ENCODE peak calls at places on chromosome 7, in ten cellular contexts. G, N, M, F, O, S, W, Q, P and X are unnamed samples.

GRCh38 chr7:134699871-134700270 is 53.2 kb downstream of the BPGM start:
- DNase-seq in G (no peak), N (no peak), M (no peak), F (no peak), O (no peak), S (no peak), W (no peak), Q (no peak), P (no peak), X (no peak)

GRCh38 chr7:9498303-9498702 is 1064.9 kb downstream of the NXPH1 start:
- DNase-seq in G (no peak), N (no peak), M (no peak), F (no peak), O (no peak), S (no peak), W (no peak), Q (peak), P (no peak), X (no peak)

GRCh38 chr7:17939111-17939669 is 1.1 kb downstream of the SNX13 start:
- DNase-seq in G (no peak), N (no peak), M (no peak), F (no peak), O (peak), S (no peak), W (no peak), Q (peak), P (no peak), X (no peak)

GRCh38 chr7:141200191-141201108 is 126.6 kb downstream of the TMEM178B start:
- DNase-seq in G (no peak), N (no peak), M (no peak), F (no peak), O (no peak), S (no peak), W (no peak), Q (no peak), P (no peak), X (no peak)

GRCh38 chr7:117169907-117170306 is 153.0 kb downstream of the WNT2 start:
- DNase-seq in G (no peak), N (no peak), M (no peak), F (no peak), O (peak), S (no peak), W (no peak), Q (no peak), P (no peak), X (no peak)

GRCh38 chr7:2502647-2502966 is 17.0 kb upstream of the LFNG start:
- DNase-seq in G (no peak), N (no peak), M (no peak), F (no peak), O (no peak), S (no peak), W (no peak), Q (no peak), P (no peak), X (no peak)

GRCh38 chr7:151607464-151607867 is 87.8 kb upstream of the RHEB start:
- DNase-seq in G (no peak), N (no peak), M (no peak), F (no peak), O (peak), S (no peak), W (no peak), Q (no peak), P (no peak), X (no peak)

GRCh38 chr7:28151965-28152364 is 28.6 kb downstream of the JAZF1 start:
- DNase-seq in G (no peak), N (no peak), M (no peak), F (no peak), O (no peak), S (no peak), W (no peak), Q (peak), P (no peak), X (no peak)

GRCh38 chr7:33091111-33091531 is 18.1 kb downstream of the RP9 start:
- DNase-seq in G (no peak), N (no peak), M (no peak), F (no peak), O (peak), S (no peak), W (no peak), Q (no peak), P (no peak), X (no peak)

DNA sequence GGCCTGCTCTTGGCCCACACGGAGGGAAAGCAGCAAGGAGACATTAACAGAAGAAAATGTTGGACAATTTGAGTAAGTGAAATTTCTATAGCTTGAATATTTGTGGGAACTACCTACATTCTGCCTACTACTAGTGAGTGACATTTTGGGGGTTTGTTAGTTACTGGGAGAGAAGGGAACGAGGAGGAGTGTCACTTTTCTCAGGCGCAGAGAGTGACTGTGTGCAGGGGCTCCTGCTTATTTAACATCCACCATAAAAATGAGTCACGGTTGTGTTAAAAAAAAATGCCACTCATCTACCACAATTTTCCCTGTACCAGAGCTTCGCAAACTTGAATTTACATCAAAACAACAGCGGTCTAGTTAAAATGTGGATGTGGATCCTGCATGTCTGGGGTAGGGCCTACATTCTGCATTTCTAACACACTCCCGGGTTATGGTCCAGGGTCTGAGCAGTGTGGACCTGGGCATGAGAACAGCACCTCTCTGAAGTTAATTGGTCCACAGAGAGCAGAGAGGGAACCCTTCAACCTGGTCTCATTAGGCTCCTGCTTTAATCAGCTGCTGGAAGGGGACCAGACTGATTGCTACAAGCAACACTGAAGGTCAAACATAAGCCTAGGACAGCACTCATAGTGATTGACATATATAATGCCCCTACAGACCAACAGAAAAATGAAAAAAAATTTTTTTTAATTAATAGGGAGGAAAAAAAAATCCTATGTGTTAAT is 41.4 kb downstream of the ICA1 start:
- DNase-seq in G (no peak), N (no peak), M (no peak), F (no peak), O (no peak), S (no peak), W (no peak), Q (no peak), P (no peak), X (no peak)
- H3K27ac ChIP-seq in G (no peak), N (no peak), M (no peak), F (no peak), O (no peak), S (no peak), W (no peak), Q (no peak), P (no peak), X (no peak)

DNA sequence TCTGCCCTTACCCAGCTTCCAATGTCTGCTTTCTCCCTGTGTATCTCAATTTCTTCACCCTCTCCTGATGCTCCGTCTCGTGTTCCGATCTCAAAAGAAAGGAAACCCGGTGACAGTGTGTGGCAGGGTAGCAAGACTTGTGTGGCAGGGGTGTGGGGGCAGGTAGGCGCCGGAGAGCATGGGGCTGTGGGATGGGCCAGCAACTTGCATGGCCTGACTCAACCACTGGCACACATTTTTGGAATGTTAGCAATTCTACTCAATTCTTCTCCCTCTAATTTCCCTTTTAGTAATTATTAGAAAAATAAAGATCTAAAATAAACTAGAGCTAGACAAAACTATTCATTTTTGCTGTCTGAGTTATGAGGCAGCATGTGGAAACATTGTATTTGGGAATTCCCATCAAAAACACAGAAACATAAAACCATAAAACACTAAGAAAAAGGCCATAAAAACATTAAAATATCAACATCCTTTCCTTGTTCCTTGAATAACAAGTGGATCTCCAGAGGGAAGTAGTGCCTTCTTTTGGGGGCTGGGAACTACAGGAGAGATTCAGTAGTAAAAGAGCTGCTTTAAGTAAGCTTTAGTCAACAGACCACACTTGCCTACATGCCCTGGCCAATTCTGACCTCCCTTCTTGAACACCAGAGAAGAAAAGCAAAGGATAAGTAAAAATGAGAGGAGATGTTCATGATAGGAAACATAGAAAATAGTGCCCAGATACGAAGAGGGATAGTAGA is 21.8 kb downstream of the SEMA3C start:
- DNase-seq in G (no peak), N (no peak), M (no peak), F (no peak), O (no peak), S (no peak), W (no peak), Q (no peak), P (no peak), X (no peak)
- H3K27ac ChIP-seq in G (no peak), N (no peak), M (no peak), F (no peak), O (no peak), S (no peak), W (no peak), Q (no peak), P (no peak), X (peak)

DNA sequence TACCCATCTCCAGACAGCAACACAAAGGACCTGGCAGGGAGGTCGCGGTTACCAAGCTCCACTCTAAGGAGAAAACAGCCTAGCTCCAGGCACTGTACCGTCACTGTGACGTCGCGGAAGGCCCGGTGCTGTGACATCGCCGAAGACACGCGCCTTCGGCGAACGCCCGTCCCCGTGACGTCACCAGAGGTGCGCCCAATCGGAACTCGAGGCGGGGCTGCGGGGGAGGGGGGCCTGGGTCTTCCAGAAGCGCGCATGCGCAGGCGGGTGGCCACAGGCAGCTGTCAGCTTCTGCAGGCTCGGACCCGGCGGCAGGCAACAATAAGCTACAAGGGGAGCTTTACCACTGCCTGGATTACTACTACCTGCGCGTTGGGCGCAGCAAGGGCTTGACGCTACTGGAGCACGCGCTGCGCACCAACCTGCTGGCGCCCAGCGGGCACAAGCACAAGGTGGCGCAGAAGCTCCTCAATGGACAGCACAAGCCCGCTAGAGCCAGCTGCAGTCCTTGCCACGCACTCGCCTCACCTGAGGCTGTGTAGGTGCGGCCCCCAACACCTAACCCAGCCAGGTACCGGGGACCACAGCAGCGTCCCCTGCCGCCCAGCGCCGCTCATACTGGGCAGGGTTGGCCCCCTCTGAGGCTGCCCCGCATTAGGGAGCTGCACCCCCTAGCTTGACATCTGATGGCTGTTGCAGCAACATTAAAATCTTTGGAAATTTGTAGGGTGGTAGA is 208.4 kb downstream of the TPST1 start:
- DNase-seq in G (peak), N (peak), M (peak), F (peak), O (peak), S (peak), W (peak), Q (no peak), P (peak), X (no peak)
- H3K27ac ChIP-seq in G (peak), N (peak), M (peak), F (peak), O (no peak), S (no peak), W (peak), Q (no peak), P (peak), X (no peak)

DNA sequence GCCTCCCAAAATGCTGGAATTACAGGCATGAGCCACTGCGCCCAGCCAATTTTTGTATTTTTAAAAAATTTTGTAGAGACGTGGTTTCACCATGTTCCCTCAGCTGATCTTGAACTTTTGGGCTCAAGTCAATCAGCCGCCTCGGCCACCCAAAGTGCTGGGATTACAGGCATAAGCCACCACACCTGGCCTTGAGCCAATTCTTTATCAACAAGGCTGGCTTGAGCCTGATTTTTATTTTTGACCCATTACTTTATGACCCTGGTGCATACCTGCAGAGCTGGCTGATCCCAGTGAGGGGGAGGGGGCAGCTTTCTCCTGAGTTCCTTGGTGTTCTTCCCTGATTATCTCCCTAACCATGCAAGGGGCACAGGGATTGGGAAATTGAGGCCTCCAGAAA is 15.8 kb upstream of the CPA1 start:
- DNase-seq in G (no peak), N (no peak), M (no peak), F (no peak), O (no peak), S (no peak), W (no peak), Q (no peak), P (no peak), X (no peak)
- H3K27ac ChIP-seq in G (no peak), N (no peak), M (no peak), F (no peak), O (no peak), S (no peak), W (peak), Q (no peak), P (no peak), X (peak)

GRCh38 chr7:137994091-137994688 is 7.7 kb downstream of the CREB3L2 start:
- DNase-seq in G (no peak), N (no peak), M (no peak), F (no peak), O (no peak), S (no peak), W (no peak), Q (no peak), P (no peak), X (no peak)
- H3K27ac ChIP-seq in G (peak), N (peak), M (peak), F (no peak), O (no peak), S (no peak), W (no peak), Q (no peak), P (no peak), X (no peak)

GRCh38 chr7:30253796-30254165 is 30.6 kb upstream of the ZNRF2 start:
- DNase-seq in G (no peak), N (no peak), M (no peak), F (no peak), O (no peak), S (no peak), W (no peak), Q (no peak), P (no peak), X (no peak)

GRCh38 chr7:30255096-30255769 is 29.2 kb upstream of the ZNRF2 start:
- DNase-seq in G (no peak), N (no peak), M (no peak), F (no peak), O (no peak), S (no peak), W (no peak), Q (no peak), P (no peak), X (no peak)

GRCh38 chr7:30254717-30255095 is 29.7 kb upstream of the ZNRF2 start:
- DNase-seq in G (no peak), N (no peak), M (no peak), F (no peak), O (no peak), S (no peak), W (no peak), Q (no peak), P (no peak), X (no peak)

GRCh38 chr7:30252885-30253795 is 31.3 kb upstream of the ZNRF2 start:
- DNase-seq in G (no peak), N (peak), M (peak), F (peak), O (peak), S (no peak), W (peak), Q (no peak), P (no peak), X (no peak)

GRCh38 chr7:30254248-30254647 is 30.1 kb upstream of the ZNRF2 start:
- DNase-seq in G (no peak), N (no peak), M (no peak), F (no peak), O (no peak), S (no peak), W (no peak), Q (no peak), P (no peak), X (no peak)
- H3K27ac ChIP-seq in G (peak), N (no peak), M (peak), F (no peak), O (no peak), S (no peak), W (no peak), Q (no peak), P (no peak), X (no peak)

GRCh38 chr7:7565746-7566650 is 686 bp upstream of the MIOS start:
- DNase-seq in G (peak), N (no peak), M (no peak), F (peak), O (peak), S (no peak), W (peak), Q (no peak), P (no peak), X (peak)
- H3K27ac ChIP-seq in G (peak), N (peak), M (peak), F (peak), O (peak), S (peak), W (peak), Q (peak), P (peak), X (peak)